ENCODE peak calls at places on chromosomes 11 and 22, in six cellular contexts. A is EH; I is kidney; M is H4; L is activated naive CD4-positive, alpha-beta T cell; O is bronchial epithelial cell. B is an unnamed sample.

GRCh38 chr22:31647516-31647915 is 14.5 kb downstream of the PISD start:
- DNase-seq in A (peak), I (no peak), M (no peak), L (no peak), O (peak), B (no peak)

GRCh38 chr11:61795459-61795858 is 2.7 kb downstream of the FEN1 start:
- DNase-seq in A (no peak), I (no peak), M (no peak), L (no peak), O (no peak), B (no peak)

GRCh38 chr11:4580124-4580523 is 1.4 kb upstream of the OR52I2 start:
- DNase-seq in A (no peak), I (no peak), M (no peak), L (no peak), O (no peak), B (no peak)

GRCh38 chr22:46769191-46769675 is 6.8 kb downstream of the TBC1D22A start:
- DNase-seq in A (no peak), I (peak), M (no peak), L (no peak), O (no peak), B (no peak)

GRCh38 chr11:2180775-2181370 is 9.3 kb upstream of the TH start:
- DNase-seq in A (peak), I (no peak), M (no peak), L (no peak), O (peak), B (no peak)

GRCh38 chr11:72321381-72321996 is 77.5 kb upstream of the PHOX2A start:
- DNase-seq in A (peak), I (no peak), M (no peak), L (no peak), O (peak), B (no peak)

GRCh38 chr11:5696210-5696609 is 6.6 kb downstream of the TRIM22 start:
- DNase-seq in A (peak), I (no peak), M (no peak), L (no peak), O (no peak), B (no peak)

GRCh38 chr22:46456818-46457163 is 80.6 kb downstream of the CELSR1 start:
- DNase-seq in A (no peak), I (peak), M (no peak), L (no peak), O (no peak), B (no peak)

B was measured in HFF-Myc.